ENCODE peak calls at places on chromosomes 4 and X, in ten cellular contexts. One of them, this sample, is unnamed.

GRCh38 chr4:59814402-59814801 is 1385.7 kb upstream of the ADGRL3 start:
- DNase-seq in lower leg skin: no peak
- DNase-seq in RWPE1: no peak
- DNase-seq in pancreas: no peak
- DNase-seq in amniotic stem cell: no peak
- DNase-seq in mesendoderm: no peak
- DNase-seq in fibroblast of gingiva: no peak
- DNase-seq in HFFc6: no peak
- DNase-seq in activated CD4-positive, alpha-beta T cell treated with anti-CD3 and anti-CD28 coated beads for 1 hour: no peak
- DNase-seq in NCI-H1092: no peak
- DNase-seq in this sample: no peak

GRCh38 chr4:1801286-1801958 is 8.3 kb downstream of the FGFR3 start:
- DNase-seq in lower leg skin: no peak
- DNase-seq in RWPE1: no peak
- DNase-seq in pancreas: peak; percentile 77
- DNase-seq in amniotic stem cell: no peak
- DNase-seq in mesendoderm: no peak
- DNase-seq in fibroblast of gingiva: no peak
- DNase-seq in HFFc6: no peak
- DNase-seq in activated CD4-positive, alpha-beta T cell treated with anti-CD3 and anti-CD28 coated beads for 1 hour: no peak
- DNase-seq in NCI-H1092: no peak
- DNase-seq in this sample: no peak

GRCh38 chrX:133857648-133858269 is 127.6 kb downstream of the GPC3 start:
- DNase-seq in lower leg skin: no peak
- DNase-seq in RWPE1: no peak
- DNase-seq in pancreas: no peak
- DNase-seq in amniotic stem cell: no peak
- DNase-seq in mesendoderm: no peak
- DNase-seq in fibroblast of gingiva: no peak
- DNase-seq in HFFc6: no peak
- DNase-seq in activated CD4-positive, alpha-beta T cell treated with anti-CD3 and anti-CD28 coated beads for 1 hour: no peak
- DNase-seq in NCI-H1092: no peak
- DNase-seq in this sample: no peak

GRCh38 chrX:152878976-152879755 is 18.7 kb upstream of the ZNF185 start:
- DNase-seq in lower leg skin: peak; percentile 81
- DNase-seq in RWPE1: peak; percentile 40
- DNase-seq in pancreas: no peak
- DNase-seq in amniotic stem cell: no peak
- DNase-seq in mesendoderm: no peak
- DNase-seq in fibroblast of gingiva: no peak
- DNase-seq in HFFc6: no peak
- DNase-seq in activated CD4-positive, alpha-beta T cell treated with anti-CD3 and anti-CD28 coated beads for 1 hour: no peak
- DNase-seq in NCI-H1092: no peak
- DNase-seq in this sample: no peak

GRCh38 chr4:37463457-37463856 is 218.9 kb downstream of the NWD2 start:
- DNase-seq in lower leg skin: no peak
- DNase-seq in RWPE1: no peak
- DNase-seq in pancreas: no peak
- DNase-seq in amniotic stem cell: no peak
- DNase-seq in mesendoderm: peak; percentile 60
- DNase-seq in fibroblast of gingiva: no peak
- DNase-seq in HFFc6: no peak
- DNase-seq in activated CD4-positive, alpha-beta T cell treated with anti-CD3 and anti-CD28 coated beads for 1 hour: no peak
- DNase-seq in NCI-H1092: no peak
- DNase-seq in this sample: no peak

GRCh38 chr4:84470204-84470785 is 28.8 kb downstream of the NKX6-1 start:
- DNase-seq in lower leg skin: no peak
- DNase-seq in RWPE1: no peak
- DNase-seq in pancreas: no peak
- DNase-seq in amniotic stem cell: no peak
- DNase-seq in mesendoderm: peak; percentile 67
- DNase-seq in fibroblast of gingiva: no peak
- DNase-seq in HFFc6: no peak
- DNase-seq in activated CD4-positive, alpha-beta T cell treated with anti-CD3 and anti-CD28 coated beads for 1 hour: no peak
- DNase-seq in NCI-H1092: no peak
- DNase-seq in this sample: no peak

GRCh38 chr4:76235915-76236314 is 15.6 kb upstream of the FAM47E start:
- DNase-seq in lower leg skin: no peak
- DNase-seq in RWPE1: peak; percentile 67
- DNase-seq in pancreas: no peak
- DNase-seq in amniotic stem cell: no peak
- DNase-seq in mesendoderm: peak; percentile 59
- DNase-seq in fibroblast of gingiva: no peak
- DNase-seq in HFFc6: no peak
- DNase-seq in activated CD4-positive, alpha-beta T cell treated with anti-CD3 and anti-CD28 coated beads for 1 hour: no peak
- DNase-seq in NCI-H1092: no peak
- DNase-seq in this sample: no peak

GRCh38 chr4:78336093-78336943 is 215.3 kb upstream of the ANXA3 start:
- DNase-seq in lower leg skin: no peak
- DNase-seq in RWPE1: no peak
- DNase-seq in pancreas: no peak
- DNase-seq in amniotic stem cell: no peak
- DNase-seq in mesendoderm: peak; percentile 86
- DNase-seq in fibroblast of gingiva: peak; percentile 2
- DNase-seq in HFFc6: no peak
- DNase-seq in activated CD4-positive, alpha-beta T cell treated with anti-CD3 and anti-CD28 coated beads for 1 hour: no peak
- DNase-seq in NCI-H1092: no peak
- DNase-seq in this sample: no peak

GRCh38 chr4:73311428-73311827 is 52.8 kb upstream of the ANKRD17 start:
- DNase-seq in lower leg skin: no peak
- DNase-seq in RWPE1: peak; percentile 7
- DNase-seq in pancreas: no peak
- DNase-seq in amniotic stem cell: no peak
- DNase-seq in mesendoderm: peak; percentile 11
- DNase-seq in fibroblast of gingiva: peak; percentile 58
- DNase-seq in HFFc6: peak; percentile 62
- DNase-seq in activated CD4-positive, alpha-beta T cell treated with anti-CD3 and anti-CD28 coated beads for 1 hour: no peak
- DNase-seq in NCI-H1092: no peak
- DNase-seq in this sample: peak; percentile 13